ENCODE peak calls at places on chromosomes 3 and 15, in six cellular contexts. G, A, I, J, Y and W are unnamed samples. For H3K9me3, the result is how much of the 10 kb centered on the place peaks cover.

GRCh38 chr3:44076221-44076829 is 165.4 kb upstream of the TOPAZ1 start:
- DNase-seq in G (no peak), A (no peak), I (no peak), J (no peak), Y (no peak), W (no peak)

GRCh38 chr3:158097571-158098553 is 8.4 kb downstream of the SHOX2 start:
- DNase-seq in Y (peak), I (no peak), A (peak), J (peak), G (peak), W (peak)

GRCh38 chr3:18556503-18556902 is 131.4 kb upstream of the SATB1 start:
- DNase-seq in I (no peak), J (peak), A (no peak), Y (no peak), G (no peak), W (no peak)

GRCh38 chr15:72368895-72369294 is 6.9 kb downstream of the HEXA start:
- DNase-seq in J (no peak), I (peak), G (no peak), A (no peak), Y (no peak), W (no peak)

GRCh38 chr3:194508486-194509449 is 22.0 kb upstream of the ATP13A3 start:
- DNase-seq in I (no peak), G (no peak), J (no peak), A (no peak), Y (peak), W (no peak)

GRCh38 chr3:172092658-172093057 is 53.3 kb downstream of the FNDC3B start:
- DNase-seq in A (no peak), J (no peak), G (no peak), I (no peak), Y (no peak), W (no peak)

GRCh38 chr3:13543251-13543650 is 5.7 kb upstream of the FBLN2 start:
- DNase-seq in G (no peak), Y (no peak), A (no peak), J (peak), I (peak), W (peak)

GRCh38 chr3:100533176-100533575 is 40.8 kb downstream of the TMEM45A start:
- DNase-seq in I (no peak), Y (no peak), J (no peak), A (no peak), G (no peak), W (no peak)

DNA sequence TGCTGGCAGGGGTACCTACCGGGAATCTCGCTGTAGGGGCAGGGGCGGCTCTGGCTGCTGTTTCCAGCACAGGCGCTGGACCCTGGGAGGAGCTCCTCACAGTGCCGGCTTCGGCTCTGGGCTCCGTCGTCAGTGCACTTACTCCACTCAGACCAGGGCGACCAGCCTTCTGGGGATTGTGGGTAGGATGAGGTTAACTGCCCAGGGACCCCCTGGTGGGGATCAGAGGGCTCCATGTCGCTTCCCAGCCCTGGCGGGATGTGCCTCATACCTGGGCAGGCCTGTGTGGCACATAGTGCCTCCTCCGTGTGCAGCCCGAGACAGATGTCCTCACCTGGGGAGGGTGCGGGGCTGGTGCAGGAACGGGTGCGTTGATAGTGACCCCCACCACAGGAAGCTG is 115.7 kb downstream of the SEMA5B start:
- DNase-seq in A (no peak), Y (no peak), G (no peak), I (no peak), J (no peak), W (peak)
- TF ChIP-seq CTCF in A (no peak), Y (no peak), G (no peak), I (no peak), J (no peak), W (no peak)

DNA sequence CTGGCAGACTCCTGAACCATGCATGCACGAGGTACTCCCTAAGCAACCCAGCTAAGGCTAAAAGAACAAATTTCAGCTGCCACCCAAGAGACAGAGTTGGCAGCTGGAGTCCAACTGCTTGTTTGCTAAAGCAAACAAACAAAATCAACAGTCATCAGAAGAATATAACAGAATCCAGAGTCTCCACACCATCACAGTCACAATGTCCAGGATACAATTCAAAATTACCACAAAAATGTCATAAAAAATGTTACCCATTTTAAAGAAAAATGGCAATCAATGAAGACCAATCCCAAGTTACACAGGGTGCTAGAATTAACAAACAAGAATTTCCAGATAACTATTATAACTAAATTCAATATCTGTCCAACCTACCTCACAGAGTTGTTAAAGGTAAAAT is 42.9 kb downstream of the RFTN1 start:
- DNase-seq in I (no peak), J (no peak), G (no peak), Y (no peak), A (no peak), W (no peak)
- H3K4me3 ChIP-seq in I (no peak), J (no peak), G (no peak), Y (no peak), A (no peak), W (no peak)

GRCh38 chr15:25233766-25234350 is 205.0 kb downstream of the UBE3A start:
- DNase-seq in Y (no peak), G (no peak), I (no peak), A (no peak), J (no peak), W (no peak)
- H3K9me3 ChIP-seq in Y (under half), G (under half), I (under half), A (under half), J (under half), W (under half)

GRCh38 chr3:170355738-170356595 is 1.5 kb upstream of the SKIL start:
- DNase-seq in A (peak), Y (peak), I (peak), G (peak), J (peak), W (no peak)

GRCh38 chr3:170357176-170357919 is at the start of gene SKIL:
- DNase-seq in G (peak), A (peak), J (peak), Y (peak), I (peak), W (peak)

GRCh38 chr3:170359178-170359704 is 1.7 kb downstream of the SKIL start:
- DNase-seq in A (no peak), I (no peak), J (no peak), Y (no peak), G (no peak), W (no peak)

GRCh38 chr3:170356596-170357175 is 829 bp upstream of the SKIL start:
- DNase-seq in Y (peak), I (peak), J (peak), G (peak), A (peak), W (no peak)

DNA sequence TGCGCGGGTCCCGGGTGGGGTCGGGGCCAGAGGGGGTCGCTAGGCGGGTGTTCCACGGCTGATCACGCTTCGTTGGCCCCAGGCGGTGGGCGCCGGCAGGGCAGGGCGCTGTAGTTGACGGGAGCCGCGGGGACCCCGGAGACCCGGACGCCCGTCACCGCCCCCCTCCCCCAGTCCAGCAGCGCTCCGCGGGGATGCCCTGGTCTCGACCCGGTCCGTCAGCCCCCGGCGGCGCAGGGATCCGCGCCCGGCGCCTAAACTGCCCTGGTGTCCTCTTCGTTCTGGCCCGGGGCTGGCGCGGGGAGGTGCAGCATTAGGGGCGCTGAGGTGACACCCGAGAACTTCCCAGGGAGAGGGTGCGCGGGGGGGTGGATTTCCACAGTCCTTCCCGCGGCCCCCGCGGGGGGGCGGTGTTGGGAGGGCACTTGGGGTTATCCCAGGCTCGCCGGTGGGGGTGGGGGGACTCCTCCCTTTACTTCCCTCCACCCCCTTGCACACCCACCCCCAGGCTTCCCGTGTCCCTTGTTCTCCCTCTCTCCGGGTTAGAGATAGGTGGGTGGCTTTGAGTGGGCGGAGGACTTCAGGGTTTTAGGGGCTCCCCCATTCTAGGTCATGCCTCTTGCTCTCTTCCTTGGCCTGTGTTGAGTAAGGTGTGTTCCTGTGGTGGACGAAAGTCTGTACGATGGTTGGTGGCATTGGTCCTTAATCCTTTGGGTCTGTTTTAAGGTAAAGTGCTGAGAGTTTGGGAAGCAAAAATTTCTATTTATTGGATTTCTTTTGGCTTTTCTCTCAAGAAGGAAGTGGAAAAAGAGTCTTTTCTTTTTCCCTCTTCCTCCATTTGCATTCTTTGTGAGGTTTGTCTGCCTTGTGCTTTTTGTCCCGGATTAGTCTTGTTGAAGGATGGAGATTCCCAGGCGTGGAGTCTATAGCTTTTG is 672 bp downstream of the SKIL start:
- DNase-seq in G (peak), I (peak), J (peak), Y (peak), A (peak), W (peak)
- TF ChIP-seq CTCF in G (peak), I (peak), J (peak), Y (peak), A (peak), W (peak)

GRCh38 chr3:9915252-9916141 is 1.4 kb upstream of the IL17RC start:
- DNase-seq in Y (peak), I (peak), A (peak), J (peak), G (peak), W (peak)
- H3K4me3 ChIP-seq in Y (peak), I (peak), A (peak), J (peak), G (peak), W (peak)

GRCh38 chr15:79919749-79920511 is 23.1 kb upstream of the MTHFS start:
- DNase-seq in I (no peak), A (peak), Y (no peak), J (no peak), G (no peak), W (no peak)

GRCh38 chr15:79919090-79919748 is 22.4 kb upstream of the MTHFS start:
- DNase-seq in I (no peak), J (no peak), G (no peak), Y (no peak), A (peak), W (no peak)

GRCh38 chr15:79918278-79918677 is 21.5 kb upstream of the MTHFS start:
- DNase-seq in A (peak), G (no peak), Y (no peak), I (no peak), J (no peak), W (no peak)

GRCh38 chr15:79916424-79916823 is 19.6 kb upstream of the MTHFS start:
- DNase-seq in A (no peak), Y (no peak), I (no peak), G (no peak), J (no peak), W (no peak)

GRCh38 chr15:79914728-79915127 is 17.9 kb upstream of the MTHFS start:
- DNase-seq in I (no peak), G (no peak), J (no peak), A (no peak), Y (no peak), W (no peak)
- H3K9me3 ChIP-seq in I (half or more), G (under half), J (under half), A (under half), Y (under half), W (under half)

DNA sequence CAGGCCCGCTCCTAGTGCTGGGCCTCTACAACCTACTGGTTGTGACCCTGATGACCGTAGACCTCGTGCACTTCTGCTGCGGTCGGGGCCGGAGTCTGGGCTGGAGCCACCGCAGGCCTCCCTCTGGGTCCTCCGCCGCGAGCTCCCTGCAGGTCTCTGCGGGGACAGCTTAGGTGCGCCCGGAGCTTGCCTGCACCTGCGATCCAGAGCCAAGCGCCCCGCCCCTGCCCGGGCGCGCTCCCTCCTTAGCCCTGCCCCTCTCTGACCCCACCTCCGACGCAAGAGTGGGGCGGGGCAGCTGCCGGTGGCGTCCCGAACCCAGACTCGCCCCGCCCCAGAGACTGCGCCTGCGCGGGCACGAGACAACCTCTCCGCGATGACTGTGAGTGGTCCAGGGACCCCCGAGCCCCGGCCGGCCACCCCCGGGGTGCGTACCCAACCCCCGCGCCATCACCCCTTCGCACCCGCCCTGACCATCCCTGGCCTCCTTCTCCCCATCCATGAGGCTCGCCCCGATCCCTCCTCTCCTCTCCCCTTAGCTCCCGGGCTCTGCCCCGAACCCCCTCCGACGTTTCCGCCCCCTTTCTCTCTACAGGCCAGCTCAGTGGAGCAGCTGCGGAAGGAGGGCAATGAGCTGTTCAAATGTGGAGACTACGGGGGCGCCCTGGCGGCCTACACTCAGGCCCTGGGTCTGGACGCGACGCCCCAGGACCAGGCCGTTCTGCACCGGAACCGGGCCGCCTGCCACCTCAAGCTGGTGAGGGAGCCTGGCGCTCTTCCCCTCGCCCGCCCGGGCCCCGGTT is at the start of gene UNC45A:
- DNase-seq in A (peak), J (peak), Y (peak), G (peak), I (peak), W (peak)
- TF ChIP-seq CTCF in A (no peak), J (no peak), Y (no peak), G (no peak), I (no peak), W (no peak)

GRCh38 chr3:51391075-51391565 is at the start of gene RBM15B:
- DNase-seq in Y (peak), A (peak), G (peak), I (peak), J (peak), W (peak)

GRCh38 chr3:51389423-51390183 is 1.5 kb upstream of the RBM15B start:
- DNase-seq in I (peak), Y (peak), J (peak), G (peak), A (peak), W (peak)

GRCh38 chr3:51390600-51391074 is 448 bp upstream of the RBM15B start:
- DNase-seq in Y (no peak), J (no peak), A (no peak), G (no peak), I (no peak), W (peak)

GRCh38 chr3:51391566-51392300 is 648 bp downstream of the RBM15B start:
- DNase-seq in G (peak), A (peak), Y (peak), J (peak), I (no peak), W (peak)

DNA sequence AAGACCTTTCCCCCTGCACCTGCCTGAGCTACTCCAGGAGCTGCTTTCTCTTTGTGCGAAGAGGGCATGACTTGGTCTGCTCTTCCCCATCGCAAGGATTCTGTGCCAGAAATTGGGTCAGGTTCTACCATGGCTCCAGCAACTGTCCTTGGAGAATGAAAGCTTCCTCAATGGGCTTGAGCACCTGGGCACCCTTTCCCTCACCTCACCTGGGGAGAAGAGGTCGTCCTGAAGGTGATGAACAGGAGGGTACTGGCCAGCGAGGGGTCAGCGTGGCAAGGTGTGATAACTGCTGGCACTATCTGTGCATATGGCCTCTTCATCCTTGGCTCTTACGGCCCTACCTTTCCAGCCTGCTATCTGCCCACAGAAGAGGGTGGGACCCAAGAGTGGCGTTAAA is 899 bp upstream of the RBM15B start:
- DNase-seq in G (no peak), J (no peak), Y (no peak), I (no peak), A (no peak), W (no peak)
- H3K4me3 ChIP-seq in G (no peak), J (no peak), Y (peak), I (peak), A (no peak), W (no peak)

DNA sequence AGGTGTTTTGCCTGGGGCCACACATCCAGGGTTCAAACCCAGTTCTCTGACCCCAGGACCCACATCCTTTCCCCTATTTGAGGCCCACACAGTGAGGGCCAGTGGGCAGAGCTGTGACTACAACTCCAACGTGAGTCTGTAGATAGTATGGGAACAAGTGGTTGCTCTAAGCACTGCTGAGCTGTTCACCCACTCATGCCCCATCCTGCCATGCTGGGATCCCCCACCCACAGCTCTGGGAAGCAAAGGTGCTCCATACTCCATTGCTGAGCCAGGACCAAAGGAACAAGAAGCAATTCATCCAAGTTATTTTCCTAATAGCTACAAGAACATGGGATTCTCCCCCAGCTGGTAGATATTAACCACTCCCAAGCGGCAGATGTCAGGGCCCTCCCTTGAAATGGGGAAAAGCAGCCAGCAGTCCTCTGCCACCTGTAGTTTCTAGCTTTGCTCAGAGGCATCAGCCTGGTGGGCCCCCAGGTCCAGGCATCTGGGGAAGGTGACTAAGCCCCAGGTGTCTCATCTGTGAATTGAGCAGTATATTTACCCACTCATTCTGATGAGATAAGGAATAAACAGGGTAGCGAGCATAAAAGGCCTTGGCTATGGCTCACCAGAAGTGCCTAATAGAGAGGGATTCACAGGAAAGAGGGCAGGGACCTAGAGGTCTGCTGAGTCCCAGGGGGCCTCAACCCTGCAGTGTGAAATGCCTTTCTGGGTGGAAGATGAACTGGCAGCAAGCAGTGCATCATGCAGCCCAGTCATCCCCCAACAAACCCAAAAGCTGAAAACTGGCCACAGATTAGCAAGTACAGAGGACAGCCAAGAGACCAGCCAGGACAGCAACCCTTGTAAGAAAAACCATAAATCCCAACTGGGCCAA is 33.4 kb downstream of the POC1A start:
- DNase-seq in Y (no peak), G (peak), J (no peak), I (no peak), A (no peak), W (no peak)
- H3K9me3 ChIP-seq in Y (under half), G (under half), J (under half), I (under half), A (under half), W (under half)